ENCODE peak calls at places on chromosomes 11 and 22, in eight cellular contexts. One of them, this sample, is unnamed.

GRCh38 chr11:95148938-95149337 is 59.3 kb downstream of the ENDOD1 start:
- DNase-seq in BJ: no peak
- DNase-seq in AG04450: no peak
- DNase-seq in PC-9: no peak
- DNase-seq in fibroblast of lung: no peak
- DNase-seq in epithelial cell of esophagus: no peak
- DNase-seq in adipocyte: no peak
- DNase-seq in fibroblast of pulmonary artery: no peak
- DNase-seq in this sample: no peak

GRCh38 chr11:83127309-83127636 is 29.7 kb upstream of the PCF11 start:
- DNase-seq in fibroblast of pulmonary artery: no peak
- DNase-seq in fibroblast of lung: no peak
- DNase-seq in PC-9: no peak
- DNase-seq in epithelial cell of esophagus: peak
- DNase-seq in BJ: no peak
- DNase-seq in AG04450: no peak
- DNase-seq in adipocyte: no peak
- DNase-seq in this sample: no peak

GRCh38 chr22:45552580-45553332 is 50.1 kb downstream of the FBLN1 start:
- DNase-seq in fibroblast of lung: peak
- DNase-seq in fibroblast of pulmonary artery: peak
- DNase-seq in epithelial cell of esophagus: peak
- DNase-seq in PC-9: peak
- DNase-seq in AG04450: peak
- DNase-seq in BJ: peak
- DNase-seq in adipocyte: peak
- DNase-seq in this sample: no peak

GRCh38 chr11:105447936-105448702 is 161.8 kb upstream of the GRIA4 start:
- DNase-seq in adipocyte: no peak
- DNase-seq in AG04450: no peak
- DNase-seq in PC-9: no peak
- DNase-seq in epithelial cell of esophagus: no peak
- DNase-seq in BJ: no peak
- DNase-seq in fibroblast of lung: no peak
- DNase-seq in fibroblast of pulmonary artery: no peak
- DNase-seq in this sample: no peak

GRCh38 chr11:113670149-113670829 is 35.8 kb downstream of the TMPRSS5 start:
- DNase-seq in epithelial cell of esophagus: no peak
- DNase-seq in fibroblast of lung: no peak
- DNase-seq in AG04450: no peak
- DNase-seq in BJ: no peak
- DNase-seq in PC-9: no peak
- DNase-seq in adipocyte: no peak
- DNase-seq in fibroblast of pulmonary artery: no peak
- DNase-seq in this sample: no peak

GRCh38 chr22:39556970-39557811 is 13.4 kb upstream of the CACNA1I start:
- DNase-seq in fibroblast of pulmonary artery: no peak
- DNase-seq in adipocyte: peak
- DNase-seq in PC-9: no peak
- DNase-seq in fibroblast of lung: peak
- DNase-seq in BJ: no peak
- DNase-seq in AG04450: no peak
- DNase-seq in epithelial cell of esophagus: peak
- DNase-seq in this sample: no peak

GRCh38 chr11:113162590-113162961 is 151.8 kb upstream of the TTC12 start:
- DNase-seq in epithelial cell of esophagus: no peak
- DNase-seq in PC-9: no peak
- DNase-seq in AG04450: no peak
- DNase-seq in fibroblast of pulmonary artery: peak
- DNase-seq in adipocyte: no peak
- DNase-seq in BJ: no peak
- DNase-seq in fibroblast of lung: peak
- DNase-seq in this sample: no peak

GRCh38 chr11:42021919-42022318 is 562.5 kb upstream of the LRRC4C start:
- DNase-seq in fibroblast of lung: no peak
- DNase-seq in PC-9: no peak
- DNase-seq in epithelial cell of esophagus: no peak
- DNase-seq in BJ: no peak
- DNase-seq in adipocyte: no peak
- DNase-seq in fibroblast of pulmonary artery: no peak
- DNase-seq in AG04450: no peak
- DNase-seq in this sample: no peak

GRCh38 chr11:38791346-38791961 is 2193.4 kb upstream of the RAG2 start:
- DNase-seq in fibroblast of pulmonary artery: peak
- DNase-seq in BJ: peak
- DNase-seq in adipocyte: peak
- DNase-seq in PC-9: peak
- DNase-seq in epithelial cell of esophagus: peak
- DNase-seq in fibroblast of lung: peak
- DNase-seq in AG04450: peak
- DNase-seq in this sample: peak

GRCh38 chr11:116230453-116230852 is 542.3 kb downstream of the BUD13 start:
- DNase-seq in adipocyte: no peak
- DNase-seq in BJ: no peak
- DNase-seq in PC-9: no peak
- DNase-seq in epithelial cell of esophagus: no peak
- DNase-seq in fibroblast of lung: no peak
- DNase-seq in AG04450: no peak
- DNase-seq in fibroblast of pulmonary artery: no peak
- DNase-seq in this sample: no peak

GRCh38 chr11:11148104-11148509 is 204.9 kb downstream of the CSNK2A3 start:
- DNase-seq in fibroblast of pulmonary artery: peak
- DNase-seq in adipocyte: peak
- DNase-seq in AG04450: no peak
- DNase-seq in epithelial cell of esophagus: peak
- DNase-seq in fibroblast of lung: peak
- DNase-seq in BJ: peak
- DNase-seq in PC-9: no peak
- DNase-seq in this sample: no peak

GRCh38 chr22:46933526-46933925 is 171.1 kb downstream of the TBC1D22A start:
- DNase-seq in epithelial cell of esophagus: no peak
- DNase-seq in fibroblast of lung: no peak
- DNase-seq in fibroblast of pulmonary artery: no peak
- DNase-seq in BJ: no peak
- DNase-seq in AG04450: no peak
- DNase-seq in PC-9: no peak
- DNase-seq in adipocyte: no peak
- DNase-seq in this sample: no peak

GRCh38 chr11:128247235-128247594 is 340.1 kb downstream of the ETS1 start:
- DNase-seq in AG04450: no peak
- DNase-seq in fibroblast of pulmonary artery: no peak
- DNase-seq in PC-9: no peak
- DNase-seq in epithelial cell of esophagus: no peak
- DNase-seq in adipocyte: peak
- DNase-seq in fibroblast of lung: no peak
- DNase-seq in BJ: no peak
- DNase-seq in this sample: no peak

GRCh38 chr11:69911310-69912160 is 92.3 kb upstream of the FGF3 start:
- DNase-seq in epithelial cell of esophagus: no peak
- DNase-seq in fibroblast of lung: no peak
- DNase-seq in PC-9: no peak
- DNase-seq in fibroblast of pulmonary artery: no peak
- DNase-seq in adipocyte: no peak
- DNase-seq in AG04450: no peak
- DNase-seq in BJ: no peak
- DNase-seq in this sample: no peak

GRCh38 chr11:108647387-108647700 is 17.5 kb upstream of the DDX10 start:
- DNase-seq in BJ: no peak
- DNase-seq in AG04450: no peak
- DNase-seq in fibroblast of pulmonary artery: no peak
- DNase-seq in adipocyte: no peak
- DNase-seq in fibroblast of lung: no peak
- DNase-seq in epithelial cell of esophagus: no peak
- DNase-seq in PC-9: no peak
- DNase-seq in this sample: no peak

GRCh38 chr11:112839051-112839450 is 122.2 kb upstream of the NCAM1 start:
- DNase-seq in PC-9: no peak
- DNase-seq in fibroblast of lung: no peak
- DNase-seq in epithelial cell of esophagus: no peak
- DNase-seq in BJ: no peak
- DNase-seq in fibroblast of pulmonary artery: no peak
- DNase-seq in AG04450: no peak
- DNase-seq in adipocyte: no peak
- DNase-seq in this sample: no peak

GRCh38 chr11:117663389-117663788 is 133.6 kb downstream of the DSCAML1 start:
- DNase-seq in epithelial cell of esophagus: no peak
- DNase-seq in fibroblast of pulmonary artery: no peak
- DNase-seq in BJ: no peak
- DNase-seq in AG04450: no peak
- DNase-seq in fibroblast of lung: no peak
- DNase-seq in PC-9: no peak
- DNase-seq in adipocyte: no peak
- DNase-seq in this sample: no peak

GRCh38 chr11:111438846-111439520 is 59.9 kb upstream of the POU2AF1 start:
- DNase-seq in fibroblast of lung: no peak
- DNase-seq in fibroblast of pulmonary artery: no peak
- DNase-seq in adipocyte: no peak
- DNase-seq in PC-9: no peak
- DNase-seq in AG04450: no peak
- DNase-seq in epithelial cell of esophagus: no peak
- DNase-seq in BJ: no peak
- DNase-seq in this sample: peak
- H3K4me3 ChIP-seq in fibroblast of lung: no peak
- H3K4me3 ChIP-seq in fibroblast of pulmonary artery: no peak
- H3K4me3 ChIP-seq in adipocyte: no peak
- H3K4me3 ChIP-seq in PC-9: no peak
- H3K4me3 ChIP-seq in AG04450: no peak
- H3K4me3 ChIP-seq in epithelial cell of esophagus: no peak
- H3K4me3 ChIP-seq in BJ: no peak
- H3K4me3 ChIP-seq in this sample: no peak

GRCh38 chr11:67286621-67287333 is 2.3 kb upstream of the ANKRD13D start:
- DNase-seq in PC-9: no peak
- DNase-seq in AG04450: no peak
- DNase-seq in fibroblast of pulmonary artery: no peak
- DNase-seq in BJ: no peak
- DNase-seq in adipocyte: no peak
- DNase-seq in epithelial cell of esophagus: no peak
- DNase-seq in fibroblast of lung: no peak
- DNase-seq in this sample: no peak

GRCh38 chr11:67288198-67288451 is 978 bp upstream of the ANKRD13D start:
- DNase-seq in BJ: no peak
- DNase-seq in fibroblast of lung: no peak
- DNase-seq in AG04450: no peak
- DNase-seq in adipocyte: no peak
- DNase-seq in PC-9: no peak
- DNase-seq in fibroblast of pulmonary artery: no peak
- DNase-seq in epithelial cell of esophagus: no peak
- DNase-seq in this sample: no peak

GRCh38 chr11:67288452-67289225 is 464 bp upstream of the ANKRD13D start:
- DNase-seq in fibroblast of pulmonary artery: peak
- DNase-seq in adipocyte: peak
- DNase-seq in PC-9: peak
- DNase-seq in BJ: no peak
- DNase-seq in epithelial cell of esophagus: peak
- DNase-seq in fibroblast of lung: peak
- DNase-seq in AG04450: peak
- DNase-seq in this sample: peak

GRCh38 chr11:67289226-67289650 is at the start of gene ANKRD13D:
- DNase-seq in epithelial cell of esophagus: peak
- DNase-seq in fibroblast of pulmonary artery: no peak
- DNase-seq in PC-9: peak
- DNase-seq in AG04450: no peak
- DNase-seq in adipocyte: no peak
- DNase-seq in BJ: no peak
- DNase-seq in fibroblast of lung: no peak
- DNase-seq in this sample: no peak

DNA sequence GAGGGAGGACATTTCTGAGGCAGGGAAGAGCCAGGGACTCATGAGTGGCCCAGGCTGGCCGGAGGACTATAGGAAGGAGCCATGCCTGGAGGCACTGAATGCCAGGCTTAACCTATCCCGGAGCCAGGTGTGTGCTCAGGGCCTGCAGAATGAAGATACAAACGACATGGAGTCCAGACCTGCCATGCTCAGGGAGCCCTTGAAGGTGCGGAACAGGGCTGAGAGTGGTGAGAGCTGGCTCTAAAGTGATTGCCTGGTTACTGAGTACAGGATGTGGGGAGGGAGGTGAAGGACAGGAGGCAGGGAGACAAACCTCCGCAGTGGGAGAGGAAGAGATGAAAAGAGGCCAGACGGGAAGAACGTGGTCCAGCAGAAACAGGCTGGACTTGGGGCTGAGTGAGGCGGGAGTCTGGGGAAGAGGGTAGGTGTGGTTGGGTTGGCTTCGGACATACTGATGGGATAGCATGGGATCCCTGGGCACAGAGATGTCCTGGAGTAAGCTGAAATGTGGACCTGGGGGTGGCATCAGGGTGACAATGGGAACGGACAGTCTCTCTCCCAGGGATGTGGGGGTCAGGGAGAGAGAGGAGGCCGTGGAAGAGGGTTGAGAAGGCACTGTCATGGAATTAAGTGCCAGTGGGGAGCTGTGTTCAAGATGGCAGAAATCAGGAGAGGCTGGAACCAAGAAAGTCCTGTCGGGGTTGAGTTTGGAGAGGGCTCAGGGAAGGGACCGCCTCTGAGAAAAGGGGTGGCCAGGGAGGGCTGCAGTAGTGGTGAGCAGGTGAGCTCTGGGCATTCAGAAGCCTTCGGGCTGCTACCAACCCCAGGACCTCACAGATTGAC is 1.5 kb upstream of the ANKRD13D start:
- DNase-seq in AG04450: no peak
- DNase-seq in epithelial cell of esophagus: no peak
- DNase-seq in PC-9: no peak
- DNase-seq in BJ: no peak
- DNase-seq in fibroblast of lung: no peak
- DNase-seq in adipocyte: no peak
- DNase-seq in fibroblast of pulmonary artery: no peak
- DNase-seq in this sample: peak
- H3K4me3 ChIP-seq in AG04450: peak
- H3K4me3 ChIP-seq in epithelial cell of esophagus: no peak
- H3K4me3 ChIP-seq in PC-9: peak
- H3K4me3 ChIP-seq in BJ: peak
- H3K4me3 ChIP-seq in fibroblast of lung: peak
- H3K4me3 ChIP-seq in adipocyte: peak
- H3K4me3 ChIP-seq in fibroblast of pulmonary artery: peak
- H3K4me3 ChIP-seq in this sample: peak

GRCh38 chr11:134399293-134399654 is 12.8 kb downstream of the B3GAT1 start:
- DNase-seq in fibroblast of lung: no peak
- DNase-seq in PC-9: no peak
- DNase-seq in BJ: no peak
- DNase-seq in AG04450: no peak
- DNase-seq in epithelial cell of esophagus: no peak
- DNase-seq in fibroblast of pulmonary artery: no peak
- DNase-seq in adipocyte: no peak
- DNase-seq in this sample: no peak
- H3K4me3 ChIP-seq in fibroblast of lung: no peak
- H3K4me3 ChIP-seq in PC-9: no peak
- H3K4me3 ChIP-seq in BJ: no peak
- H3K4me3 ChIP-seq in AG04450: no peak
- H3K4me3 ChIP-seq in epithelial cell of esophagus: no peak
- H3K4me3 ChIP-seq in fibroblast of pulmonary artery: no peak
- H3K4me3 ChIP-seq in adipocyte: no peak
- H3K4me3 ChIP-seq in this sample: no peak

DNA sequence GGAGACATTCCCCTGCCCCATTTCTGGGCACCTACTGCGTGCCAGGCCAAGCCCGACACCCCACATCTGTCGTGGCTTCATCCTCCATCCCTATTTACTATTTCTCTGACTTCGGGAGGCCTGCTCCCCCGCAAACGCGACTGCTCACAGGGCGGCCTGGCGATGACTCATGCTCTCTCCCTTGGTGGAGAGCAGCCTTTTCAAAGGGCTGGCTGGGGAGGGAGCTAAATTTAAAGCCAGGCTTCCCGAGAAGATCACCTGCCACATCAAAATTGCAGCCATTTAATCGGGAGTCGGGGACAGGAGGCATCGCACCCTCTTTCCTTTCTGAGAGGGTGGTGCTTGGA is 24.9 kb upstream of the SHISAL1 start:
- DNase-seq in fibroblast of lung: peak
- DNase-seq in adipocyte: peak
- DNase-seq in BJ: no peak
- DNase-seq in AG04450: peak
- DNase-seq in fibroblast of pulmonary artery: peak
- DNase-seq in PC-9: peak
- DNase-seq in epithelial cell of esophagus: peak
- DNase-seq in this sample: no peak
- H3K4me3 ChIP-seq in fibroblast of lung: no peak
- H3K4me3 ChIP-seq in adipocyte: no peak
- H3K4me3 ChIP-seq in BJ: no peak
- H3K4me3 ChIP-seq in AG04450: no peak
- H3K4me3 ChIP-seq in fibroblast of pulmonary artery: no peak
- H3K4me3 ChIP-seq in PC-9: no peak
- H3K4me3 ChIP-seq in epithelial cell of esophagus: no peak
- H3K4me3 ChIP-seq in this sample: no peak